ENCODE peak calls at places on chromosomes 16 and 17, in five cellular contexts. One of them, this sample, is unnamed.

GRCh38 chr16:15873737-15874136 is 14.7 kb downstream of the CEP20 start:
- DNase-seq in uterus: no peak
- DNase-seq in heart right ventricle: no peak
- DNase-seq in fibroblast of mammary gland: no peak
- DNase-seq in right lobe of liver: no peak
- DNase-seq in this sample: no peak

GRCh38 chr16:5070431-5071186 is 1.0 kb upstream of the ALG1 start:
- DNase-seq in uterus: no peak
- DNase-seq in heart right ventricle: no peak
- DNase-seq in fibroblast of mammary gland: no peak
- DNase-seq in right lobe of liver: no peak
- DNase-seq in this sample: no peak

GRCh38 chr17:44623070-44623725 is 33.1 kb upstream of the MEIOC start:
- DNase-seq in uterus: no peak
- DNase-seq in heart right ventricle: no peak
- DNase-seq in fibroblast of mammary gland: no peak
- DNase-seq in right lobe of liver: no peak
- DNase-seq in this sample: no peak

GRCh38 chr16:73056911-73057310 is 9.0 kb upstream of the ZFHX3 start:
- DNase-seq in uterus: no peak
- DNase-seq in heart right ventricle: no peak
- DNase-seq in fibroblast of mammary gland: no peak
- DNase-seq in right lobe of liver: no peak
- DNase-seq in this sample: peak

GRCh38 chr16:81623365-81624102 is 155.6 kb upstream of the PLCG2 start:
- DNase-seq in uterus: no peak
- DNase-seq in heart right ventricle: no peak
- DNase-seq in fibroblast of mammary gland: peak
- DNase-seq in right lobe of liver: no peak
- DNase-seq in this sample: peak

GRCh38 chr16:56348168-56349085 is 76.9 kb downstream of the AMFR start:
- DNase-seq in uterus: no peak
- DNase-seq in heart right ventricle: no peak
- DNase-seq in fibroblast of mammary gland: no peak
- DNase-seq in right lobe of liver: no peak
- DNase-seq in this sample: no peak

GRCh38 chr16:27639588-27640276 is 89.8 kb downstream of the KATNIP start:
- DNase-seq in uterus: no peak
- DNase-seq in heart right ventricle: no peak
- DNase-seq in fibroblast of mammary gland: peak
- DNase-seq in right lobe of liver: no peak
- DNase-seq in this sample: peak

GRCh38 chr16:73713301-73713700 is 583.3 kb upstream of the PSMD7 start:
- DNase-seq in uterus: no peak
- DNase-seq in heart right ventricle: no peak
- DNase-seq in fibroblast of mammary gland: no peak
- DNase-seq in right lobe of liver: no peak
- DNase-seq in this sample: no peak

GRCh38 chr16:52649870-52650269 is 102.9 kb upstream of the TOX3 start:
- DNase-seq in uterus: no peak
- DNase-seq in heart right ventricle: no peak
- DNase-seq in fibroblast of mammary gland: no peak
- DNase-seq in right lobe of liver: no peak
- DNase-seq in this sample: no peak

GRCh38 chr16:67456383-67457140 is 24.4 kb downstream of the ATP6V0D1 start:
- DNase-seq in uterus: peak
- DNase-seq in heart right ventricle: peak
- DNase-seq in fibroblast of mammary gland: peak
- DNase-seq in right lobe of liver: no peak
- DNase-seq in this sample: peak
- TF ChIP-seq CTCF in uterus: peak
- TF ChIP-seq CTCF in heart right ventricle: peak
- TF ChIP-seq CTCF in fibroblast of mammary gland: peak
- TF ChIP-seq CTCF in right lobe of liver: peak
- TF ChIP-seq CTCF in this sample: peak

GRCh38 chr16:76940251-76940650 is 250.7 kb upstream of the MON1B start:
- DNase-seq in uterus: no peak
- DNase-seq in heart right ventricle: no peak
- DNase-seq in fibroblast of mammary gland: no peak
- DNase-seq in right lobe of liver: no peak
- DNase-seq in this sample: no peak
- H3K4me3 ChIP-seq in uterus: no peak
- H3K4me3 ChIP-seq in heart right ventricle: no peak
- H3K4me3 ChIP-seq in fibroblast of mammary gland: no peak
- H3K4me3 ChIP-seq in right lobe of liver: no peak
- H3K4me3 ChIP-seq in this sample: no peak

GRCh38 chr16:17509194-17509593 is 38.4 kb upstream of the XYLT1 start:
- DNase-seq in uterus: no peak
- DNase-seq in heart right ventricle: no peak
- DNase-seq in fibroblast of mammary gland: no peak
- DNase-seq in right lobe of liver: no peak
- DNase-seq in this sample: no peak
- TF ChIP-seq CTCF in uterus: no peak
- TF ChIP-seq CTCF in heart right ventricle: no peak
- TF ChIP-seq CTCF in fibroblast of mammary gland: no peak
- TF ChIP-seq CTCF in right lobe of liver: no peak
- TF ChIP-seq CTCF in this sample: no peak

GRCh38 chr17:2905269-2905668 is 109.0 kb downstream of the RAP1GAP2 start:
- DNase-seq in uterus: no peak
- DNase-seq in heart right ventricle: peak
- DNase-seq in fibroblast of mammary gland: no peak
- DNase-seq in right lobe of liver: no peak
- DNase-seq in this sample: no peak

GRCh38 chr17:2905697-2906595 is 109.7 kb downstream of the RAP1GAP2 start:
- DNase-seq in uterus: no peak
- DNase-seq in heart right ventricle: peak
- DNase-seq in fibroblast of mammary gland: no peak
- DNase-seq in right lobe of liver: no peak
- DNase-seq in this sample: no peak

GRCh38 chr17:2902546-2902945 is 106.3 kb downstream of the RAP1GAP2 start:
- DNase-seq in uterus: no peak
- DNase-seq in heart right ventricle: no peak
- DNase-seq in fibroblast of mammary gland: no peak
- DNase-seq in right lobe of liver: no peak
- DNase-seq in this sample: no peak

GRCh38 chr17:2903193-2903974 is 107.1 kb downstream of the RAP1GAP2 start:
- DNase-seq in uterus: no peak
- DNase-seq in heart right ventricle: no peak
- DNase-seq in fibroblast of mammary gland: no peak
- DNase-seq in right lobe of liver: no peak
- DNase-seq in this sample: no peak

GRCh38 chr17:2904135-2904534 is 107.9 kb downstream of the RAP1GAP2 start:
- DNase-seq in uterus: no peak
- DNase-seq in heart right ventricle: peak
- DNase-seq in fibroblast of mammary gland: no peak
- DNase-seq in right lobe of liver: no peak
- DNase-seq in this sample: peak
- H3K4me3 ChIP-seq in uterus: no peak
- H3K4me3 ChIP-seq in heart right ventricle: no peak
- H3K4me3 ChIP-seq in fibroblast of mammary gland: no peak
- H3K4me3 ChIP-seq in right lobe of liver: no peak
- H3K4me3 ChIP-seq in this sample: no peak

GRCh38 chr16:14148016-14148415 is 76.9 kb downstream of the MRTFB start:
- DNase-seq in uterus: no peak
- DNase-seq in heart right ventricle: no peak
- DNase-seq in fibroblast of mammary gland: no peak
- DNase-seq in right lobe of liver: no peak
- DNase-seq in this sample: no peak

GRCh38 chr16:14150796-14151195 is 79.7 kb downstream of the MRTFB start:
- DNase-seq in uterus: no peak
- DNase-seq in heart right ventricle: no peak
- DNase-seq in fibroblast of mammary gland: no peak
- DNase-seq in right lobe of liver: no peak
- DNase-seq in this sample: no peak

GRCh38 chr16:14148569-14148968 is 77.5 kb downstream of the MRTFB start:
- DNase-seq in uterus: no peak
- DNase-seq in heart right ventricle: no peak
- DNase-seq in fibroblast of mammary gland: no peak
- DNase-seq in right lobe of liver: no peak
- DNase-seq in this sample: peak

GRCh38 chr16:14155572-14156213 is 84.6 kb downstream of the MRTFB start:
- DNase-seq in uterus: no peak
- DNase-seq in heart right ventricle: no peak
- DNase-seq in fibroblast of mammary gland: no peak
- DNase-seq in right lobe of liver: no peak
- DNase-seq in this sample: no peak

DNA sequence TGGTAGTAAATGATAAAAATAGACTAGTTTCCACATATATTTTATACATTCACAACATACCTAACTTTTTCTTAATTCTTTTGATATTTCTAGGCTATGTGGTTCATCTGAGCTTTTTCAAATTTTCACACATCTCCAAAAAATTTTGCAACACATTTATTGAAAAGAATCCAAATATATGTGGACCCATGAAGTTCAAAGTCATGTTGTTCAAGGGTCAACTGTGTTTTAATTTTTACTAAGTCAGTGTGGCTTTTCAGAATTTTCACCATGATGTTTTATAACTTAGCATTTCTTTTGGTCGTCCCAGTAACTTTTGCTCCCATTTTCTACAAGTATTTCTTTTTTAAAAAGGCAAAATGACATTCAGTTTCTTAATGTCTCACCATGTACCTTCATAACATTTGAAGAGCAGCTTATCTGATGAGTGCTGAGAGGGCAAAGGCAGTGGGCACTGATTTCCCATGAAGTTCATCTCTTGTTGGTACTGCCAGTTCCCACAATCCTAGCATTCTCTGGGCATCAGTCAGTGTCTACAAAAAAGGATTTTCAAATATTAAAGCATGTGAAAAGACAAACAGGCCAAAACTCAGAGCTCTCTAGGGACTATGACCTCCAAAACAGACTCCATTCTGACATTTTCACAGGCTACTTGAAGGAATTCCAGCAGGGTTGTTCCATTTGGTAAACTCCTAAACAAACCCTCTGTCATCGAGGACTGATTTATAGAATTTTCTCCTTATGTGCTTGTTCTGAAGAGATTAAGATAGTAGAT is 80.3 kb downstream of the MRTFB start:
- DNase-seq in uterus: no peak
- DNase-seq in heart right ventricle: no peak
- DNase-seq in fibroblast of mammary gland: peak
- DNase-seq in right lobe of liver: peak
- DNase-seq in this sample: peak
- TF ChIP-seq CTCF in uterus: no peak
- TF ChIP-seq CTCF in heart right ventricle: no peak
- TF ChIP-seq CTCF in fibroblast of mammary gland: no peak
- TF ChIP-seq CTCF in right lobe of liver: no peak
- TF ChIP-seq CTCF in this sample: no peak